ENCODE peak calls at places on chromosomes 5 and 9, in seven cellular contexts. One of them, this sample, is unnamed.

GRCh38 chr9:98360176-98360708 is 104.8 kb upstream of the TBC1D2 start:
- DNase-seq in ovary: no peak
- DNase-seq in effector memory CD4-positive, alpha-beta T cell: no peak
- DNase-seq in GM23338: peak; percentile 21
- DNase-seq in aorta: no peak
- DNase-seq in Peyer's patch: no peak
- DNase-seq in CD4-positive, alpha-beta memory T cell: no peak
- DNase-seq in this sample: no peak

GRCh38 chr9:89260525-89260924 is 50.5 kb upstream of the CKS2 start:
- DNase-seq in ovary: no peak
- DNase-seq in effector memory CD4-positive, alpha-beta T cell: no peak
- DNase-seq in GM23338: no peak
- DNase-seq in aorta: no peak
- DNase-seq in Peyer's patch: no peak
- DNase-seq in CD4-positive, alpha-beta memory T cell: no peak
- DNase-seq in this sample: no peak

GRCh38 chr9:121360975-121361374 is 9.1 kb downstream of the STOM start:
- DNase-seq in ovary: no peak
- DNase-seq in effector memory CD4-positive, alpha-beta T cell: no peak
- DNase-seq in GM23338: no peak
- DNase-seq in aorta: no peak
- DNase-seq in Peyer's patch: no peak
- DNase-seq in CD4-positive, alpha-beta memory T cell: no peak
- DNase-seq in this sample: no peak

GRCh38 chr9:99431103-99431502 is 209.0 kb downstream of the SEC61B start:
- DNase-seq in ovary: no peak
- DNase-seq in effector memory CD4-positive, alpha-beta T cell: no peak
- DNase-seq in GM23338: no peak
- DNase-seq in aorta: no peak
- DNase-seq in Peyer's patch: no peak
- DNase-seq in CD4-positive, alpha-beta memory T cell: no peak
- DNase-seq in this sample: no peak

GRCh38 chr5:32174011-32174866 is at the start of gene GOLPH3:
- DNase-seq in ovary: peak; percentile 95
- DNase-seq in effector memory CD4-positive, alpha-beta T cell: peak; percentile 83
- DNase-seq in GM23338: peak; percentile 96
- DNase-seq in aorta: peak; percentile 98
- DNase-seq in Peyer's patch: peak; percentile 96
- DNase-seq in CD4-positive, alpha-beta memory T cell: peak; percentile 89
- DNase-seq in this sample: peak; percentile 95

GRCh38 chr5:33969572-33970452 is 14.7 kb downstream of the SLC45A2 start:
- DNase-seq in ovary: no peak
- DNase-seq in effector memory CD4-positive, alpha-beta T cell: no peak
- DNase-seq in GM23338: peak; percentile 75
- DNase-seq in aorta: no peak
- DNase-seq in Peyer's patch: no peak
- DNase-seq in CD4-positive, alpha-beta memory T cell: peak; percentile 8
- DNase-seq in this sample: no peak

GRCh38 chr9:21479152-21479702 is 2.9 kb downstream of the IFNE start:
- DNase-seq in ovary: no peak
- DNase-seq in effector memory CD4-positive, alpha-beta T cell: no peak
- DNase-seq in GM23338: no peak
- DNase-seq in aorta: no peak
- DNase-seq in Peyer's patch: no peak
- DNase-seq in CD4-positive, alpha-beta memory T cell: no peak
- DNase-seq in this sample: no peak

GRCh38 chr5:41809128-41809527 is 61.1 kb downstream of the OXCT1 start:
- DNase-seq in ovary: no peak
- DNase-seq in effector memory CD4-positive, alpha-beta T cell: no peak
- DNase-seq in GM23338: no peak
- DNase-seq in aorta: no peak
- DNase-seq in Peyer's patch: no peak
- DNase-seq in CD4-positive, alpha-beta memory T cell: no peak
- DNase-seq in this sample: no peak

GRCh38 chr5:42522783-42523182 is 99.5 kb downstream of the GHR start:
- DNase-seq in ovary: no peak
- DNase-seq in effector memory CD4-positive, alpha-beta T cell: no peak
- DNase-seq in GM23338: no peak
- DNase-seq in aorta: no peak
- DNase-seq in Peyer's patch: no peak
- DNase-seq in CD4-positive, alpha-beta memory T cell: no peak
- DNase-seq in this sample: no peak

GRCh38 chr5:133635051-133635450 is 22.7 kb upstream of the FSTL4 start:
- DNase-seq in ovary: no peak
- DNase-seq in effector memory CD4-positive, alpha-beta T cell: no peak
- DNase-seq in GM23338: no peak
- DNase-seq in aorta: no peak
- DNase-seq in Peyer's patch: no peak
- DNase-seq in CD4-positive, alpha-beta memory T cell: no peak
- DNase-seq in this sample: no peak

GRCh38 chr9:81083062-81083461 is 606.3 kb downstream of the TLE1 start:
- DNase-seq in ovary: no peak
- DNase-seq in effector memory CD4-positive, alpha-beta T cell: no peak
- DNase-seq in GM23338: peak; percentile 47
- DNase-seq in aorta: no peak
- DNase-seq in Peyer's patch: no peak
- DNase-seq in CD4-positive, alpha-beta memory T cell: no peak
- DNase-seq in this sample: no peak

GRCh38 chr5:107979272-107979671 is 308.5 kb upstream of the EFNA5 start:
- DNase-seq in ovary: no peak
- DNase-seq in effector memory CD4-positive, alpha-beta T cell: no peak
- DNase-seq in GM23338: no peak
- DNase-seq in aorta: no peak
- DNase-seq in Peyer's patch: no peak
- DNase-seq in CD4-positive, alpha-beta memory T cell: no peak
- DNase-seq in this sample: no peak

GRCh38 chr5:14109041-14109747 is 33.9 kb upstream of the TRIO start:
- DNase-seq in ovary: no peak
- DNase-seq in effector memory CD4-positive, alpha-beta T cell: no peak
- DNase-seq in GM23338: no peak
- DNase-seq in aorta: peak; percentile 75
- DNase-seq in Peyer's patch: no peak
- DNase-seq in CD4-positive, alpha-beta memory T cell: no peak
- DNase-seq in this sample: no peak

GRCh38 chr5:147093138-147093537 is 141.7 kb upstream of the STK32A start:
- DNase-seq in ovary: no peak
- DNase-seq in effector memory CD4-positive, alpha-beta T cell: no peak
- DNase-seq in GM23338: no peak
- DNase-seq in aorta: no peak
- DNase-seq in Peyer's patch: no peak
- DNase-seq in CD4-positive, alpha-beta memory T cell: no peak
- DNase-seq in this sample: no peak

GRCh38 chr9:16925426-16925825 is 55.0 kb upstream of the BNC2 start:
- DNase-seq in ovary: no peak
- DNase-seq in effector memory CD4-positive, alpha-beta T cell: no peak
- DNase-seq in GM23338: no peak
- DNase-seq in aorta: no peak
- DNase-seq in Peyer's patch: no peak
- DNase-seq in CD4-positive, alpha-beta memory T cell: no peak
- DNase-seq in this sample: no peak

GRCh38 chr9:135896205-135896604 is 11.1 kb downstream of the CAMSAP1 start:
- DNase-seq in ovary: no peak
- DNase-seq in effector memory CD4-positive, alpha-beta T cell: no peak
- DNase-seq in GM23338: no peak
- DNase-seq in aorta: no peak
- DNase-seq in Peyer's patch: no peak
- DNase-seq in CD4-positive, alpha-beta memory T cell: no peak
- DNase-seq in this sample: no peak

GRCh38 chr9:111179577-111179976 is 141.3 kb upstream of the LPAR1 start:
- DNase-seq in ovary: no peak
- DNase-seq in effector memory CD4-positive, alpha-beta T cell: no peak
- DNase-seq in GM23338: no peak
- DNase-seq in aorta: no peak
- DNase-seq in Peyer's patch: no peak
- DNase-seq in CD4-positive, alpha-beta memory T cell: no peak
- DNase-seq in this sample: no peak

GRCh38 chr5:488241-488640 is 36.0 kb downstream of the SLC9A3 start:
- DNase-seq in ovary: no peak
- DNase-seq in effector memory CD4-positive, alpha-beta T cell: no peak
- DNase-seq in GM23338: no peak
- DNase-seq in aorta: no peak
- DNase-seq in Peyer's patch: no peak
- DNase-seq in CD4-positive, alpha-beta memory T cell: no peak
- DNase-seq in this sample: no peak

GRCh38 chr5:152404494-152404893 is 585 bp downstream of the NMUR2 start:
- DNase-seq in ovary: no peak
- DNase-seq in effector memory CD4-positive, alpha-beta T cell: no peak
- DNase-seq in GM23338: no peak
- DNase-seq in aorta: peak; percentile 62
- DNase-seq in Peyer's patch: no peak
- DNase-seq in CD4-positive, alpha-beta memory T cell: no peak
- DNase-seq in this sample: no peak
- H3K27ac ChIP-seq in ovary: no peak overlapping the region
- H3K27ac ChIP-seq in effector memory CD4-positive, alpha-beta T cell: no peak overlapping the region
- H3K27ac ChIP-seq in GM23338: no peak overlapping the region
- H3K27ac ChIP-seq in aorta: no peak overlapping the region
- H3K27ac ChIP-seq in Peyer's patch: no peak overlapping the region
- H3K27ac ChIP-seq in CD4-positive, alpha-beta memory T cell: no peak overlapping the region
- H3K27ac ChIP-seq in this sample: no peak overlapping the region

GRCh38 chr9:128101231-128101641 is 26.3 kb downstream of the PTGES2 start:
- DNase-seq in ovary: no peak
- DNase-seq in effector memory CD4-positive, alpha-beta T cell: no peak
- DNase-seq in GM23338: no peak
- DNase-seq in aorta: peak; percentile 74
- DNase-seq in Peyer's patch: no peak
- DNase-seq in CD4-positive, alpha-beta memory T cell: no peak
- DNase-seq in this sample: peak; percentile 39

GRCh38 chr9:128098936-128099931 is 28.3 kb downstream of the PTGES2 start:
- DNase-seq in ovary: peak; percentile 59
- DNase-seq in effector memory CD4-positive, alpha-beta T cell: no peak
- DNase-seq in GM23338: no peak
- DNase-seq in aorta: peak; percentile 88
- DNase-seq in Peyer's patch: no peak
- DNase-seq in CD4-positive, alpha-beta memory T cell: no peak
- DNase-seq in this sample: peak; percentile 77

GRCh38 chr9:128099932-128100491 is 27.5 kb downstream of the PTGES2 start:
- DNase-seq in ovary: no peak
- DNase-seq in effector memory CD4-positive, alpha-beta T cell: no peak
- DNase-seq in GM23338: no peak
- DNase-seq in aorta: peak; percentile 75
- DNase-seq in Peyer's patch: no peak
- DNase-seq in CD4-positive, alpha-beta memory T cell: no peak
- DNase-seq in this sample: peak; percentile 71

GRCh38 chr9:128101690-128102089 is 25.8 kb downstream of the PTGES2 start:
- DNase-seq in ovary: peak; percentile 63
- DNase-seq in effector memory CD4-positive, alpha-beta T cell: no peak
- DNase-seq in GM23338: no peak
- DNase-seq in aorta: peak; percentile 77
- DNase-seq in Peyer's patch: no peak
- DNase-seq in CD4-positive, alpha-beta memory T cell: no peak
- DNase-seq in this sample: peak; percentile 86

DNA sequence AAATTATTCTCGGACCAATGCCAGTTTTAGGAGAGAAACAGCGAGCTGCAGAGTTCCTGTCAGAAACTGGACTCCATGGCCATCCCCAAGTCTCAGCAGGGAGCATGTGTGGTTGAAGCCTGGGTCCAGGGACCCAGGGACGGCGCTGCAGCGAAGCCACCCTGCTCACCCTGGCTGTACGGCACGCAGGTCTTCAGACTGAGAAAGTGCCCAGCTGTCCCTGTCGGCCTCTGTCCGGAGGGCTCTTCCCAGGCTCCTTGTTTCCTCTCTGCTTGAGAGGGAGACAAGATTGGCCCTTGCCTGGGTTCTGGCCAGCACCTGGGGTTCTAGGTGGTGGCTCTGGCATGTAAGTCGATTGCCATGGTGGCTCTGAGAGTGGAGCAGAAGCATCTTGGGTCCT is 26.9 kb downstream of the PTGES2 start:
- DNase-seq in ovary: no peak
- DNase-seq in effector memory CD4-positive, alpha-beta T cell: no peak
- DNase-seq in GM23338: no peak
- DNase-seq in aorta: peak; percentile 58
- DNase-seq in Peyer's patch: no peak
- DNase-seq in CD4-positive, alpha-beta memory T cell: no peak
- DNase-seq in this sample: no peak
- H3K4me1 ChIP-seq in ovary: peaks cover 53% of the 10 kb centered on the region
- H3K4me1 ChIP-seq in effector memory CD4-positive, alpha-beta T cell: peaks cover 34% of the 10 kb centered on the region
- H3K4me1 ChIP-seq in GM23338: peaks cover 35% of the 10 kb centered on the region
- H3K4me1 ChIP-seq in aorta: no peaks in the 10 kb centered on the region
- H3K4me1 ChIP-seq in Peyer's patch: peaks cover 3% of the 10 kb centered on the region
- H3K4me1 ChIP-seq in CD4-positive, alpha-beta memory T cell: peaks cover 67% of the 10 kb centered on the region
- H3K4me1 ChIP-seq in this sample: peaks cover 79% of the 10 kb centered on the region

DNA sequence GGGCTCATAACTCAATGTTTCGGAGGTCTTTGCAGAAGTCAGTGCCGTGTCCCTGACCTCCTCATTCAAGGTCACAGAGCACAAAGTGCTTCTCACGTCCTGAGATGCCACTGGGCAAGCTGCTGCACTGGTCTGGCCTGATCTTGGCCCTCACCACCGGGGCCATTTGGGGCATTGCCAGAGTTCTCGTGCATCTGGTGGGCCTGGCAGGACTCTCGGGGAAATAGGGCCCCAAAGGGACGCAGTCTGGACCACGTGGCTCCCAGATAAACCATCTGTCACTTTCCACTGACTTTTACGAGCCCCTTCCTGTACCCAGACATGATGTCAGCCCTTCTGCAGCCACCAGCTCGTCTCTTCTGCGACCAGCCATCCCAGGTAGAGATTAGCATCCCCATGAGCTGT is 54.8 kb downstream of the HRH2 start:
- DNase-seq in ovary: no peak
- DNase-seq in effector memory CD4-positive, alpha-beta T cell: no peak
- DNase-seq in GM23338: no peak
- DNase-seq in aorta: peak; percentile 45
- DNase-seq in Peyer's patch: no peak
- DNase-seq in CD4-positive, alpha-beta memory T cell: no peak
- DNase-seq in this sample: peak; percentile 29
- H3K4me3 ChIP-seq in ovary: no peak overlapping the region
- H3K4me3 ChIP-seq in effector memory CD4-positive, alpha-beta T cell: no peak overlapping the region
- H3K4me3 ChIP-seq in GM23338: no peak overlapping the region
- H3K4me3 ChIP-seq in aorta: no peak overlapping the region
- H3K4me3 ChIP-seq in Peyer's patch: no peak overlapping the region
- H3K4me3 ChIP-seq in CD4-positive, alpha-beta memory T cell: no peak overlapping the region
- H3K4me3 ChIP-seq in this sample: no peak overlapping the region

DNA sequence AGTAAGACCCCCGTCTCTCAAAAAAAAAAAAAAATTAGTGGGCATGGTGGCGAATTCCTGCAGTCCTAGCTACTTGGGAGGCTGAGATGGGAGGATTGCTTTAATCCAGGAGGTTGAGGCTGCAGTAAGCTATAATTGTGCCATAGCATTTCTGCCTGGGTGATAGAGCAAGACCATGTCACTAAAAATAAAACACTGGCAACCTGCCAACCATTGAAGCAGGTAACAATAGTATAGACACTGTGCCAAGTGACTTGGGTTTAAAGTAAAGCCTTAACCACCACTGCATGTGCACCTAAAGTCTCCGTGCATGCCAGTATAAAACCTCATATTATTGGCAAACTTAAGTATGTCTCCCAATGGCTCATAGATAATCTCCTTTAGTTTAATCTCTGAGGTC is 3.4 kb upstream of the APBA1 start:
- DNase-seq in ovary: no peak
- DNase-seq in effector memory CD4-positive, alpha-beta T cell: no peak
- DNase-seq in GM23338: no peak
- DNase-seq in aorta: no peak
- DNase-seq in Peyer's patch: no peak
- DNase-seq in CD4-positive, alpha-beta memory T cell: no peak
- DNase-seq in this sample: no peak
- H3K27ac ChIP-seq in ovary: no peak overlapping the region
- H3K27ac ChIP-seq in effector memory CD4-positive, alpha-beta T cell: no peak overlapping the region
- H3K27ac ChIP-seq in GM23338: no peak overlapping the region
- H3K27ac ChIP-seq in aorta: no peak overlapping the region
- H3K27ac ChIP-seq in Peyer's patch: no peak overlapping the region
- H3K27ac ChIP-seq in CD4-positive, alpha-beta memory T cell: no peak overlapping the region
- H3K27ac ChIP-seq in this sample: no peak overlapping the region

GRCh38 chr5:119323630-119324000 is 32.2 kb upstream of the TNFAIP8 start:
- DNase-seq in ovary: no peak
- DNase-seq in effector memory CD4-positive, alpha-beta T cell: no peak
- DNase-seq in GM23338: no peak
- DNase-seq in aorta: no peak
- DNase-seq in Peyer's patch: no peak
- DNase-seq in CD4-positive, alpha-beta memory T cell: no peak
- DNase-seq in this sample: no peak
- H3K4me1 ChIP-seq in ovary: no peaks in the 10 kb centered on the region
- H3K4me1 ChIP-seq in effector memory CD4-positive, alpha-beta T cell: peaks cover 86% of the 10 kb centered on the region
- H3K4me1 ChIP-seq in GM23338: peaks cover 38% of the 10 kb centered on the region
- H3K4me1 ChIP-seq in aorta: peaks cover 3% of the 10 kb centered on the region
- H3K4me1 ChIP-seq in Peyer's patch: peaks cover 11% of the 10 kb centered on the region
- H3K4me1 ChIP-seq in CD4-positive, alpha-beta memory T cell: peaks cover 96% of the 10 kb centered on the region
- H3K4me1 ChIP-seq in this sample: no peaks in the 10 kb centered on the region

This sample was measured in psoas muscle.